ENCODE peak calls at places on chromosomes 1 and 21, in four cellular contexts. I is neural progenitor cell, V is adrenal gland, G is body of pancreas. O is an unnamed sample.

GRCh38 chr1:45552309-45552708 is 1.7 kb downstream of the AKR1A1 start:
- DNase-seq in I (no peak), V (no peak), G (peak), O (peak)

GRCh38 chr21:28723666-28724065 is 269.0 kb downstream of the LTN1 start:
- DNase-seq in I (no peak), V (no peak), G (no peak), O (no peak)

GRCh38 chr1:233662503-233663105 is 48.7 kb downstream of the KCNK1 start:
- DNase-seq in I (no peak), V (no peak), G (no peak), O (no peak)

GRCh38 chr1:155012052-155012546 is 9.5 kb downstream of the ZBTB7B start:
- DNase-seq in I (peak), V (peak), G (peak), O (peak)

GRCh38 chr1:230186874-230187273 is 119.8 kb downstream of the GALNT2 start:
- DNase-seq in I (no peak), V (no peak), G (no peak), O (no peak)

GRCh38 chr1:81832573-81832972 is 31.8 kb downstream of the ADGRL2 start:
- DNase-seq in I (peak), V (no peak), G (no peak), O (no peak)

GRCh38 chr1:68795956-68796355 is 299.1 kb upstream of the DEPDC1 start:
- DNase-seq in I (no peak), V (no peak), G (no peak), O (no peak)

GRCh38 chr1:165288301-165289120 is 68.0 kb downstream of the LMX1A start:
- DNase-seq in I (peak), V (no peak), G (no peak), O (peak)

GRCh38 chr1:8939362-8939995 is 6.2 kb upstream of the CA6 start:
- DNase-seq in I (no peak), V (no peak), G (no peak), O (no peak)
- H3K27ac ChIP-seq in I (no peak), V (no peak), G (no peak), O (no peak)

DNA sequence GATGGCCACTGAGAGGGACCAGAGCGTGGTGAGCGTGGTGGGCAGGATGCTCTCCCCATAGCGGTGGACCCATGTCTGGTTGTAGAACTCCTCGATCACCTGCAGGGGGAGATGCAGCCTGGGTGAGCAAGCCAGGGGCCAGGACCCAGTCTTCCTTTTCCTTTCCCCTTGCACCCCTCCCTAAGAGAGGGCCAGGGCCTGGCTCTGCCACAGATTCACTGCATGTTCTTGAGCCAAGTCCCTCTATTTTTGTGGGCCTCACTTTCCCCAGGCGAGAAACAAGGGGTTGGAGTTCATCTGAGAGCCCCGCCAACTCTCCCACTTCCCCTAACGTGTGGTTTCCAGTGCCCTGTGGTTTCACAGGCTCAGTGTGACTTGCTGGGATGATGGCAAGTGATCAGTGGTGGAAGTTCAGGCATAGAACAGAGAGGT is 27.5 kb downstream of the SLC2A1 start:
- DNase-seq in I (peak), V (no peak), G (no peak), O (peak)
- TF ChIP-seq CTCF in I (peak), V (peak), G (peak), O (peak)

DNA sequence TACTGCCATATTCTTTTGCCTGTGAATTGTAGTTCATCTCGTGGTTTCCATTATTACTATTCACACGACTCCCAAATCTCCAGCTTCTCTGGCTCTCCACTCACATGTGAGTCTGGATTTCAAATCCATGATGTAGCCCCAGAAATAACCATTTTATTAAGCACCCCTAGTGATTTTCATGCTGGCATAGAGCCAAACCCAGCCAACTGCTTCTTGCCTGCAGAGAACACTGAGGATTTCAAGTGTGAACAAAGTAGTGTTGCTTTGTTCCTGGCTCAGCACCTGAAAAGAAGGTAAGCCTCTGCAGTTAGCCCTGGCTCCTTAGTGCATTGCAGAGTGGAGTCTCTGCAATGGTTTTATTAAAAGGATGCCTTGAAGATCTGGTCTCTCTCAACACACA is 25.9 kb downstream of the UTP25 start:
- DNase-seq in I (no peak), V (no peak), G (no peak), O (no peak)
- H3K27ac ChIP-seq in I (no peak), V (no peak), G (no peak), O (no peak)

DNA sequence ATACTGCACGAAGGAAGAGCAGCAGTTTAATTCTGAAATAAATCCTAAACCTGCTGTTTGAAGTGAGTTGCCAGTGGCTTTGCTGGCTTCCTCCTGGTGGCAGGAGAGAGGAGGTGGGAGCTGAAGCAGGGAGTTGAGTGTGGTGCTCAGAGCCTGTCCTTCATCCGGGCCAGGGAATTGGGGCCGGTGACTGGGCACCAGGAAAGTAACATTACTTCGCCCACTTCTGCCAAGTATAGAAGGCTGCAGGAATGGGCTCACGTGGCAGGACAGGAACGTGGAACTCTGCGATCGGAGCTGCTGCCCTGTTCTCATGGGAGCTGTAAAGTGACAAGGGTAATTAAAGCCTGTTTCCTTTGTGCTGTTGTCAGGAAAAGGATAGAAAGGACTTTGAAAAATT is 8.7 kb downstream of the TOR3A start:
- DNase-seq in I (no peak), V (no peak), G (no peak), O (no peak)
- TF ChIP-seq CTCF in I (no peak), V (no peak), G (peak), O (no peak)

O was measured in transverse colon.